ENCODE peak calls at places on chromosomes 7 and 10, in four cellular contexts. U is GM23338, X is HCT116, T is neural progenitor cell. O is an unnamed sample.

GRCh38 chr10:8116926-8117493 is 62.5 kb downstream of the GATA3 start:
- DNase-seq in U (no peak), X (no peak), T (no peak), O (no peak)

GRCh38 chr10:129971381-129972144 is 7.5 kb upstream of the EBF3 start:
- DNase-seq in U (peak), X (no peak), T (peak), O (peak)

GRCh38 chr7:19248681-19249080 is 103.5 kb upstream of the FERD3L start:
- DNase-seq in U (no peak), X (no peak), T (no peak), O (peak)

GRCh38 chr7:44608916-44609648 is 2.7 kb downstream of the OGDH start:
- DNase-seq in U (peak), X (no peak), T (peak), O (peak)

GRCh38 chr7:151099486-151100211 is 13.4 kb downstream of the AGAP3 start:
- DNase-seq in U (no peak), X (no peak), T (no peak), O (no peak)

GRCh38 chr10:72525277-72525676 is 100.6 kb downstream of the MICU1 start:
- DNase-seq in U (no peak), X (no peak), T (no peak), O (peak)

GRCh38 chr7:17401806-17402627 is 103.6 kb downstream of the AHR start:
- DNase-seq in U (no peak), X (no peak), T (no peak), O (no peak)

GRCh38 chr7:149818536-149818840 is 19.7 kb upstream of the ZNF862 start:
- DNase-seq in U (no peak), X (no peak), T (no peak), O (no peak)

GRCh38 chr7:98022531-98022930 is 32.5 kb upstream of the OCM2 start:
- DNase-seq in U (no peak), X (no peak), T (no peak), O (no peak)

GRCh38 chr7:81604075-81604807 is 165.6 kb downstream of the HGF start:
- DNase-seq in U (no peak), X (no peak), T (no peak), O (peak)

GRCh38 chr10:15603446-15604011 is 116.2 kb downstream of the ITGA8 start:
- DNase-seq in U (no peak), X (no peak), T (no peak), O (no peak)

GRCh38 chr7:134750083-134751062 is 29.1 kb upstream of the CALD1 start:
- DNase-seq in U (peak), X (peak), T (peak), O (peak)

GRCh38 chr7:99003419-99003818 is 125.1 kb downstream of the TRRAP start:
- DNase-seq in U (no peak), X (no peak), T (no peak), O (no peak)

GRCh38 chr7:158989006-158989405 is 132.6 kb downstream of the DYNC2I1 start:
- DNase-seq in U (no peak), X (no peak), T (no peak), O (no peak)

GRCh38 chr7:128902761-128903585 is 7.5 kb downstream of the KCP start:
- DNase-seq in U (no peak), X (no peak), T (no peak), O (peak)

GRCh38 chr10:132514841-132515521 is 22.6 kb upstream of the INPP5A start:
- DNase-seq in U (peak), X (no peak), T (no peak), O (no peak)

GRCh38 chr10:32190890-32191491 is 134.8 kb upstream of the KIF5B start:
- DNase-seq in U (peak), X (peak), T (peak), O (peak)

GRCh38 chr10:11425288-11425595 is 186.2 kb downstream of the USP6NL start:
- DNase-seq in U (no peak), X (no peak), T (no peak), O (no peak)

GRCh38 chr7:5693529-5693928 is 87.9 kb downstream of the RNF216 start:
- DNase-seq in U (peak), X (no peak), T (no peak), O (peak)

GRCh38 chr10:129646921-129647320 is 179.9 kb downstream of the MGMT start:
- DNase-seq in U (peak), X (no peak), T (no peak), O (no peak)

GRCh38 chr7:116041615-116042014 is 11.1 kb upstream of the TFEC start:
- DNase-seq in U (no peak), X (no peak), T (no peak), O (no peak)

GRCh38 chr7:48617988-48618387 is 306.4 kb upstream of the CDC14C start:
- DNase-seq in U (peak), X (no peak), T (no peak), O (peak)

GRCh38 chr7:93889261-93889660 is 1.3 kb downstream of the TFPI2 start:
- DNase-seq in U (no peak), X (no peak), T (no peak), O (peak)

DNA sequence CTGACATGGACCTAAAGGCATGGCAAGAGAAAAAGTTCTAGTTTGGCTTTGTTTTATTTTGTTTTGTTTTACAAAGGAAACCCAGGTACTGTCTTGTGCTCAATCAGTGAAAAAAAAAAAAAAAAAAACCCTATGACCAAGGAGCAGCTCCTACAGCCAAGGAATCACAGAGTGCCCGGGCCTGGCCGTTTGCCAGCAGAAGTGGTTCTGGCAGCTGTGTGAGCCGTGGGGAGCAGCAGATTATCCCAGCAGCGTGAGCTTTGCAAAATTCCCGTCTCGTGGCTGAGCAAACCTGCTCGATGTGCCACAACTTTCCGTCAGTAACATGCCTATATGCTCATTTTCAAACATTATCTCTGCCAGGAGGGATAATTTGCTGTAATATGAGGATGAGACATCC is 293.7 kb downstream of the POU6F2 start:
- DNase-seq in U (peak), X (no peak), T (peak), O (peak)
- H3K27ac ChIP-seq in U (no peak), X (no peak), T (no peak), O (no peak)

GRCh38 chr7:107638594-107638993 is 22.0 kb upstream of the SLC26A4 start:
- DNase-seq in U (no peak), X (no peak), T (no peak), O (no peak)
- TF ChIP-seq EZH2phosphoT487 in U (no peak), X (no peak), T (no peak), O (no peak)

GRCh38 chr7:644381-645305 is 81.9 kb upstream of the DNAAF5 start:
- DNase-seq in U (no peak), X (no peak), T (no peak), O (no peak)
- H3K27ac ChIP-seq in U (no peak), X (no peak), T (no peak), O (no peak)

GRCh38 chr10:17088118-17088806 is 41.3 kb downstream of the CUBN start:
- DNase-seq in U (no peak), X (no peak), T (no peak), O (peak)
- TF ChIP-seq EZH2phosphoT487 in U (no peak), X (no peak), T (no peak), O (no peak)

GRCh38 chr7:41696323-41696916 is 6.5 kb downstream of the INHBA start:
- DNase-seq in U (peak), X (peak), T (peak), O (peak)

GRCh38 chr7:41698114-41698513 is 4.8 kb downstream of the INHBA start:
- DNase-seq in U (no peak), X (no peak), T (no peak), O (peak)

GRCh38 chr7:41700044-41700471 is 2.8 kb downstream of the INHBA start:
- DNase-seq in U (peak), X (no peak), T (peak), O (no peak)

GRCh38 chr7:41699532-41699931 is 3.4 kb downstream of the INHBA start:
- DNase-seq in U (peak), X (no peak), T (peak), O (no peak)

GRCh38 chr7:41698726-41699125 is 4.2 kb downstream of the INHBA start:
- DNase-seq in U (peak), X (no peak), T (no peak), O (peak)
- H3K27ac ChIP-seq in U (no peak), X (no peak), T (no peak), O (peak)

GRCh38 chr10:127300868-127301321 is 104.5 kb upstream of the INSYN2A start:
- DNase-seq in U (no peak), X (no peak), T (no peak), O (no peak)
- TF ChIP-seq EZH2phosphoT487 in U (no peak), X (no peak), T (no peak), O (no peak)

DNA sequence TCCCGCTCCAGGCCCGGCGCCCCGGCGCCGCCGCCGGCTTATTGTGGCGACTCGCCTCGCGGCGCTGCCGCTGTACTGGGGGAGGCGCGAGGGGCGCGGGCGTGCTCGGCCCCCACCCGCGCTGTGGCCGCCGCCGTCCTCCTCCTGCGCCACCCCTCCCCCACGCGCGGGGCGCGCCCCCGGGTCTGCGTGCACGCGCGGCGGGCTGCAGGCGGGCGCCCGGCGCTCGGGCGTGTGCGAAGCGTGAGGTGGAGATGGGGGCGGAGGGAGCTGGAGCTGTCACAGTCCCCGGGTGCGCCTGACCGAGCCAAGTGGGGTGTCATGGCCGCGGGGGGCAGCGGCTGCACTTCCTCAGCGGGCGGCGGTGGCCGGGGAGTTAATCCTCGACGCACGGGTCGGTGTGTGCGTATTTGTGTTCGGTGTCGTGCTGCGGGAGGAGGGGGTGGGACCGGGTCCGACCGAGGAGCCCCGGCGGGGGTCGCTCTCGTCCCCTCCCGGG is 672 bp downstream of the LCOR start:
- DNase-seq in U (peak), X (peak), T (no peak), O (peak)
- H3K27ac ChIP-seq in U (no peak), X (peak), T (peak), O (no peak)

GRCh38 chr10:100501423-100501822 is 18.2 kb downstream of the SEC31B start:
- DNase-seq in U (no peak), X (no peak), T (no peak), O (no peak)
- TF ChIP-seq EZH2phosphoT487 in U (no peak), X (no peak), T (no peak), O (no peak)

DNA sequence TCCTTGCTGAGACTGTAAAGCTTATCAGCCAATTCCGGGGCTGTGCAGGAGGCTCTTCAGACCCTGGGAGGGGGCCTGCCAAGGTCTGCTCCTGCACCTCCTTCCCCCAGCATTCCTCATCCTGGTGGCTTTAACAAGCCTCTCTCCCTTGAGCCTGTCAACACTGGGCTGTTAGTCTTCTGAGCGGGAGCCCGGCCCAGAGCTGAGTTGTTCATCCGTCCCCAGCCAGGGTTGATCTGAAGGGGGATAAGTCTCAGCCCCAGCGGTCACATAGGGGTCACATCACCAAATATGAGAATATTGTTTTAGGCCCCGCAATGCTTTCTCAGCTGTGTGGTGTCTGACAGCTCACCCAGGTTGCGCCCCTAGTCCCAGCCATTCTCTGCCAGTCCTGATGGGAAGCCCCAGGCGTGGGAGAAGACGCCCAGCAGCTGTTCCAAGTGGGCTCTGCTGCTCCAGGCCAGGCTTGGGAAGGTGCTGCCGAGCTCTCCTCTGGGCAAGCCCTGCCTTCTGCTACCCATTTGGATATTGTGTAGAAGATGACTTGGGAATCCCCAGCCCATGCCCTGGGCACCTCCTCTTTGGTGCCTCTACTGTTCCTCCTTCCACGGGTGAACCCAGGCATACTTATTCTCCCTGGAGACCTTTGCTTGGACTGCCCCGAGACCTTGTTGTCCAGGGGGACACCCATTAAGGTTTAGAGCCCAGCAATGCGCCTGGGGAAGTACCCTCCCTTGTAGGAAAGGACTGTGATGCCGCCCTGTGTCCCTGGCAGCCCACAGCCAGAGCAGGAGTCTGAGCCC is 23.5 kb upstream of the TRIM8 start:
- DNase-seq in U (no peak), X (no peak), T (no peak), O (no peak)
- H3K27ac ChIP-seq in U (no peak), X (no peak), T (no peak), O (no peak)

GRCh38 chr10:79071535-79071923 is 2.8 kb downstream of the ZMIZ1 start:
- DNase-seq in U (peak), X (no peak), T (no peak), O (no peak)

GRCh38 chr10:79070611-79071534 is 2.1 kb downstream of the ZMIZ1 start:
- DNase-seq in U (peak), X (no peak), T (peak), O (peak)

GRCh38 chr10:79069325-79070090 is 742 bp downstream of the ZMIZ1 start:
- DNase-seq in U (peak), X (no peak), T (peak), O (peak)

GRCh38 chr10:79068562-79069324 is at the start of gene ZMIZ1:
- DNase-seq in U (peak), X (peak), T (peak), O (peak)

DNA sequence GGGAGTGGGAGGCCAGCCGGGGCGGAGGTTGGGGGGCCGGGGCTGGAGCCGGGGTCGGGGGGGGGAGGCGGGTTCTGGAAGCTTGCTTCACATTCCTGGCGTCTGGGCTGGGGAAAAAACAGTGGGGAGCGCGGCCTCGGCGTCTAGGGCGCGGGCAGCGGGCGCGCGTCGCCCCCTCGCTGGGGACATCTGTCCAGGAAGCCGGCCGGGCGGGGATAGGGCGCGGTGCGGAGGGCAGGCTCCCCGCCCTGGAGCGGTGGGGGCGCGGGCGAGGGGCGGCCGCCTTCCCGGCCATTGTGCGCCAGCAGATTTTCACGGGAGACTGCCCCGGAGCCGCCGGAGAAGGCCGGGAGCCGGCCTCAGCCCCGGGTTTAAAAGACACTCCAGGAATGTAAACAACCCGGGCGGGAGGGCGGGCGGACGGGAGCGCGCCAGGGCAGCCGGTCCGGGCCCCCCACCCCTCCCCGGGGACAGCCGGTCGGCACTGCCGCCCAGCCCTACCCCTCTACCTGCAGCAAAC is 1.4 kb downstream of the ZMIZ1 start:
- DNase-seq in U (peak), X (no peak), T (peak), O (peak)
- TF ChIP-seq EZH2phosphoT487 in U (no peak), X (no peak), T (no peak), O (no peak)